ENCODE peak calls at places on chromosomes 12 and 14, in six cellular contexts. E is NCI-H1417; O is neuronal stem cell; D is NCI-H146; G is activated CD4-positive, alpha-beta T cell treated with anti-CD3 and anti-CD28 coated beads, Interleukin-2, amount 50 U/mL, for 24 hours; L is GOT3. X is an unnamed sample.
A peak's percentile ranks its signal among the peaks of the same experiment; 100 is the strongest.

GRCh38 chr12:31322651-31323248 is 3.2 kb downstream of the SINHCAF start:
- DNase-seq in D (no peak), G (no peak), O (peak; percentile 21), E (peak; percentile 53), L (no peak), X (no peak)

GRCh38 chr12:112898380-112898779 is 8.4 kb upstream of the OAS1 start:
- DNase-seq in G (no peak), L (no peak), O (no peak), E (no peak), D (no peak), X (no peak)

GRCh38 chr12:5840900-5841299 is 104.2 kb downstream of the ANO2 start:
- DNase-seq in G (no peak), D (peak; percentile 7), E (no peak), L (no peak), O (no peak), X (no peak)

GRCh38 chr12:14795028-14795448 is 8.2 kb downstream of the WBP11 start:
- DNase-seq in E (no peak), L (no peak), G (no peak), D (no peak), O (no peak), X (no peak)

GRCh38 chr14:87745507-87746118 is 247.4 kb downstream of the GALC start:
- DNase-seq in L (no peak), G (no peak), D (peak; percentile 1), O (peak; percentile 21), E (peak; percentile 75), X (no peak)

GRCh38 chr12:120783197-120783596 is 57.6 kb downstream of the ACADS start:
- DNase-seq in D (no peak), E (no peak), O (no peak), L (no peak), G (no peak), X (no peak)

GRCh38 chr12:5745251-5745888 is 199.7 kb downstream of the ANO2 start:
- DNase-seq in E (peak; percentile 78), L (no peak), G (no peak), O (peak; percentile 82), D (peak; percentile 56), X (no peak)

GRCh38 chr12:114656906-114657596 is 26.9 kb downstream of the TBX3 start:
- DNase-seq in E (peak; percentile 28), G (no peak), O (no peak), D (no peak), L (no peak), X (no peak)

GRCh38 chr12:95439578-95440230 is 34.2 kb upstream of the METAP2 start:
- DNase-seq in D (no peak), G (no peak), O (no peak), L (no peak), E (no peak), X (no peak)

GRCh38 chr12:75660805-75661404 is 149.5 kb upstream of the KRR1 start:
- DNase-seq in G (no peak), D (no peak), E (no peak), L (no peak), O (no peak), X (no peak)

GRCh38 chr14:35369701-35370191 is 34.8 kb downstream of the NFKBIA start:
- DNase-seq in O (no peak), L (no peak), E (no peak), D (peak; percentile 23), G (no peak), X (no peak)

GRCh38 chr12:110281549-110282342 is 699 bp downstream of the ATP2A2 start:
- DNase-seq in D (peak; percentile 72), E (peak; percentile 82), L (peak; percentile 27), O (no peak), G (peak; percentile 33), X (peak; percentile 83)

GRCh38 chr14:50794063-50794645 is 36.8 kb downstream of the NIN start:
- DNase-seq in L (no peak), E (no peak), O (no peak), G (no peak), D (no peak), X (no peak)

GRCh38 chr12:116975779-116976393 is 65.1 kb downstream of the FBXW8 start:
- DNase-seq in O (no peak), L (no peak), D (no peak), E (no peak), G (no peak), X (no peak)

GRCh38 chr12:25293596-25293995 is 42.9 kb upstream of the KRAS start:
- DNase-seq in D (no peak), G (no peak), O (no peak), E (peak; percentile 64), L (no peak), X (no peak)

GRCh38 chr12:132266370-132266769 is 63.0 kb downstream of the GALNT9 start:
- DNase-seq in O (no peak), L (no peak), G (no peak), E (no peak), D (no peak), X (no peak)

GRCh38 chr12:59940676-59941342 is 345.0 kb downstream of the SLC16A7 start:
- DNase-seq in L (no peak), O (no peak), D (no peak), E (no peak), G (no peak), X (no peak)

GRCh38 chr12:21305666-21306065 is 29.1 kb downstream of the SLCO1A2 start:
- DNase-seq in L (no peak), G (no peak), O (no peak), E (no peak), D (no peak), X (no peak)

GRCh38 chr12:14256555-14257169 is 108.8 kb upstream of the ATF7IP start:
- DNase-seq in L (no peak), E (peak; percentile 52), G (peak; percentile 37), D (peak; percentile 82), O (peak; percentile 48), X (peak; percentile 91)